ENCODE peak calls at places on chromosomes 13 and 19, in eight cellular contexts. C, V, Z, B, E, I, L and F are unnamed samples.

GRCh38 chr19:43700368-43701015 is 15.4 kb upstream of the IRGC start:
- DNase-seq in C (peak; percentile 45), V (peak; percentile 42), Z (no peak), B (no peak), E (peak; percentile 58), I (peak; percentile 39), L (peak; percentile 70), F (peak; percentile 85)

GRCh38 chr19:9565900-9566705 is 18.2 kb downstream of the ZNF121 start:
- DNase-seq in C (no peak), V (no peak), Z (no peak), B (no peak), E (no peak), I (no peak), L (peak; percentile 16), F (peak; percentile 27)

GRCh38 chr13:110047511-110047910 is 259.4 kb downstream of the COL4A1 start:
- DNase-seq in C (peak; percentile 37), V (no peak), Z (peak; percentile 80), B (no peak), E (peak; percentile 54), I (peak; percentile 65), L (peak; percentile 10), F (no peak)

GRCh38 chr19:6724631-6725185 is 4.3 kb upstream of the C3 start:
- DNase-seq in C (no peak), V (no peak), Z (no peak), B (no peak), E (no peak), I (no peak), L (no peak), F (no peak)

GRCh38 chr19:611506-611869 is 21.8 kb downstream of the HCN2 start:
- DNase-seq in C (peak; percentile 96), V (no peak), Z (no peak), B (no peak), E (no peak), I (no peak), L (peak; percentile 48), F (peak; percentile 86)

GRCh38 chr19:46813570-46814358 is 25.4 kb upstream of the SLC1A5 start:
- DNase-seq in C (no peak), V (no peak), Z (peak; percentile 97), B (no peak), E (peak; percentile 76), I (no peak), L (peak; percentile 43), F (peak; percentile 46)

GRCh38 chr19:55777528-55777927 is 8.6 kb downstream of the RFPL4AL1 start:
- DNase-seq in C (no peak), V (no peak), Z (no peak), B (peak; percentile 2), E (no peak), I (no peak), L (peak; percentile 30), F (peak; percentile 16)

GRCh38 chr19:4831351-4832340 is at the start of gene TICAM1:
- DNase-seq in C (no peak), V (peak; percentile 89), Z (peak; percentile 93), B (no peak), E (peak; percentile 69), I (no peak), L (peak; percentile 63), F (peak; percentile 71)

GRCh38 chr13:62997038-62997619 is 1581.5 kb upstream of the PCDH20 start:
- DNase-seq in C (no peak), V (no peak), Z (no peak), B (no peak), E (no peak), I (no peak), L (no peak), F (no peak)

GRCh38 chr19:15534957-15535864 is 26.9 kb downstream of the CYP4F22 start:
- DNase-seq in C (no peak), V (no peak), Z (no peak), B (no peak), E (no peak), I (no peak), L (no peak), F (no peak)

GRCh38 chr13:30364876-30365275 is 57.4 kb upstream of the UBE2L5 start:
- DNase-seq in C (no peak), V (no peak), Z (no peak), B (no peak), E (no peak), I (no peak), L (no peak), F (no peak)

GRCh38 chr13:80921556-80921955 is 580.6 kb upstream of the SPRY2 start:
- DNase-seq in C (no peak), V (no peak), Z (no peak), B (no peak), E (no peak), I (no peak), L (no peak), F (peak; percentile 3)

GRCh38 chr19:5228932-5229777 is 111.5 kb downstream of the PTPRS start:
- DNase-seq in C (no peak), V (no peak), Z (no peak), B (no peak), E (no peak), I (no peak), L (peak; percentile 69), F (no peak)

DNA sequence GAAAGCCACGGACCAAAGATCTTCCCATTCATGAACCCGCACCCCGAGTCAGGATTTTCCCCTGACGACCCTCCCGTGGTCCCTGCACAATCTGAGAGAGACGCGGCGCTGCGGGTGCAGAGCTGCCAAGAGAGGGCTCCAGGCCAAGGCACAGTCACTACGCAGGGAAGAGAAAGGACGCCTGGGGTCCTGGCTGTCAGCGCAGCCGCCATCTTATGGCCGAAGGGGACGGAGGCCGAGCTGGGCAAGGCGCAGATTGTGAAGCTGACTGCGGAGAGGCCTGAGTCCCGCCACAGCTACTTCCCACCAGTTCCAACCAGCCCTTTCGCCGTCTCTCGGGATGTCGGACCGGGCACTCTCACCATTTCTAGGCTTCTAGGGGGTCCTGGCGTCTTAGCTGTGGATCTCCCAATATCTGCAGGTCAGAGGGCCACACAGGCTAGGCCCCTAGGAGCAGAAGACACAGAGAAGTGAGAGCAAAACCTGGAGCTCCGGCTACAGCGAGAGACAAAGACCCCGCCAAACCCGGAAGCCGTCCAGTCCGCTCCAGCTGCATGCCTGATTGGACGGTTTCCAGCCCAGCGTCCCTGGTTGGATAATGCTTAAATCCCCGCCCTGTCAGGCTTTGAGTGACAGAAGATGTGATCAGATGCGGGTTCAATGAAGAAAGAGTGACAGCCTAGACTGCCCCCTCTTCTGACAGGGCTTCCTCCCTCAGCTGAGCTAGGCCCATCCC is at the start of gene ZNF100:
- DNase-seq in C (peak; percentile 56), V (peak; percentile 76), Z (peak; percentile 96), B (peak; percentile 93), E (peak; percentile 94), I (peak; percentile 76), L (peak; percentile 53), F (peak; percentile 96)
- TF ChIP-seq CTCF in C (no peak), V (no peak), Z (no peak), B (no peak), E (no peak), I (no peak), L (no peak), F (no peak)

DNA sequence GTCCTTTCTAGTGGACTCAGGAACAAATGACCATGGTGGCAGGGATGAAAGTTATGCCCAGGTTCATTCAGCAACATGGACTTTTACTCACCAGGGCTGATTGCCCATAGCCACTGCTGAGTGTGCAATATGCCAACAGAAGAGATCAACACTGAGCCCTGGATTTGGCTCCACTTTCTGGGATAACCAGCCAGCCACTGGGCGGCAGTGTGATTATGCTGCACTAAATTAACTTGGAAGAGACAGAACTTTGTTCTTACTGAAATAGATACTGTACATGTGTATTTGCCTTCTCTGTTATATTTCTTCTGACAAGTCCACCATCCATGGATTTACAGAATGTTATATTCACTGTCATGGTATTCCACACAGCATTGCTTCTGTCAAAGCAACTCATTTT is 257.4 kb downstream of the TDRD3 start:
- DNase-seq in C (no peak), V (no peak), Z (no peak), B (no peak), E (peak; percentile 37), I (no peak), L (peak; percentile 60), F (peak; percentile 65)
- TF ChIP-seq CTCF in C (peak; percentile 44), V (no peak), Z (peak; percentile 47), B (peak; percentile 16), E (peak; percentile 32), I (peak; percentile 2), L (peak; percentile 79), F (peak; percentile 62)

DNA sequence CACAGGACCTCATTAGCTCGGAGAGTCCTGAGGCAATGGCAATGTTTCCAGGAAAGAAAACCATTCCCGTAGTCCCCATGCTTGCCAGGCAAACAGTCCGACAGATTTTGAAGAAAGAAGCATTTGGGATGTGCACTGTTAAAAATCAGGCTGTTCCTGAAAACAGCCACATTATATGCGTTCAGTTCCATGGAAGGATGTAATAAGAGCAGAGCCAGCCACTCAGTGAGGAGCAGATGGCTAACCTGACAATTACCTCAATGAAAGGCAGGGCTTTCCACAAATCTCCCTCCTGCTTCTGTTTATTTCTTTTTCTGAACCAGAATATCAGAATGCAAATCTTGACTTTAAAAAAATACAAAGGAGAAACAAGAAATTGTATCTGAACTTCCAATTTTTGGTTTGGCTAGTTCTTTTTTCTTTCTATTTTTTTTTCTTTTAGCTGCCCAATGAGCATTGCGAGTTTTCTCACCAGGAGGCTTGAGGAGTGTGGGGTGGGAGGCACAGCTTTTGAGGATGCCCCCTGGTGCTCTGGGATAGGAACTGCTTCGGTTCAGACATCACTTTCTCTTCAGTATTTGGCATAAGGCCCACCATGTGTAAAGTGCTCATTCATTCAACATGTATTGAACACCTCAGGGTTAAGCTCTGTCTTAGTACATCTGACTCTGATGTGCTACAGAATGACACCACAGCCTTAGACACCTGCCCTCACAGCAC is 124.2 kb downstream of the TBC1D4 start:
- DNase-seq in C (no peak), V (peak; percentile 54), Z (no peak), B (peak; percentile 72), E (no peak), I (no peak), L (peak; percentile 76), F (peak; percentile 87)
- TF ChIP-seq CTCF in C (peak; percentile 64), V (peak; percentile 67), Z (peak; percentile 47), B (peak; percentile 73), E (no peak), I (peak; percentile 43), L (peak; percentile 62), F (peak; percentile 46)

GRCh38 chr13:48120246-48120645 is 25.3 kb upstream of the MED4 start:
- DNase-seq in C (no peak), V (no peak), Z (no peak), B (no peak), E (no peak), I (no peak), L (no peak), F (no peak)

GRCh38 chr13:48121733-48122132 is 26.8 kb upstream of the MED4 start:
- DNase-seq in C (no peak), V (no peak), Z (no peak), B (no peak), E (no peak), I (no peak), L (no peak), F (no peak)

GRCh38 chr13:48126944-48127814 is 32.3 kb upstream of the MED4 start:
- DNase-seq in C (peak; percentile 51), V (peak; percentile 55), Z (no peak), B (peak; percentile 59), E (peak; percentile 82), I (peak; percentile 29), L (peak; percentile 66), F (peak; percentile 82)

GRCh38 chr13:48125794-48126228 is 30.9 kb upstream of the MED4 start:
- DNase-seq in C (no peak), V (no peak), Z (no peak), B (no peak), E (peak; percentile 37), I (peak; percentile 12), L (no peak), F (no peak)

DNA sequence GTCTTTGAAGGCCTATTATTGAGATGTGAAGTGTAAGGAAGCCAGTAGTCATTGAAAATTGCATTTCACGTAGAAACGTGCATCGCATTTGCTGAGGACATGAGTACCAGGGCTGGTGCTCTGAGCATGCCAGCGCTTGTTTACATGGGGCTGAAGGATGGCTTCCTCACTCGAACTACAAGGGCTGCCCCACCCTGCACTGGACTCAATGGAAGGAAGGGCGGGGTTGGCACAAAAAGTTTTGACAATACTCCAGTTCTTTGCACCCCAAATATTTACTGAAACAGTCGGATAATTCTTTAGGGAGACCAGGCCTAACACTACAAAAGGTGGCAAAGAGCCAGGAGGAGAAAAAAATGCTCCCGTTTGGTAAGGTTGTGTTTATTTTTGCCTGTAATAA is 28.9 kb upstream of the MED4 start:
- DNase-seq in C (no peak), V (no peak), Z (no peak), B (no peak), E (no peak), I (no peak), L (no peak), F (peak; percentile 24)
- TF ChIP-seq CTCF in C (no peak), V (no peak), Z (no peak), B (no peak), E (no peak), I (no peak), L (no peak), F (no peak)